ENCODE peak calls at places on chromosomes 13 and 19, in eight cellular contexts. T is fibroblast of lung; M is coronary artery; F is upper lobe of right lung; C is choroid plexus epithelial cell; B is psoas muscle; E is CD4-positive, alpha-beta T cell; I is osteocyte. Q is an unnamed sample.

GRCh38 chr13:67966065-67966464 is 735.9 kb upstream of the PCDH9 start:
- DNase-seq in T (peak), M (no peak), F (no peak), C (no peak), B (no peak), E (no peak), I (no peak), Q (no peak)

GRCh38 chr19:10412257-10412977 is 7.9 kb upstream of the PDE4A start:
- DNase-seq in T (no peak), M (no peak), F (no peak), C (no peak), B (no peak), E (no peak), I (no peak), Q (no peak)

GRCh38 chr13:66409542-66409941 is 820.6 kb downstream of the PCDH9 start:
- DNase-seq in T (no peak), M (no peak), F (no peak), C (no peak), B (no peak), E (no peak), I (no peak), Q (no peak)

GRCh38 chr19:23409392-23410048 is 14.2 kb upstream of the ZNF91 start:
- DNase-seq in T (no peak), M (peak), F (no peak), C (no peak), B (no peak), E (no peak), I (no peak), Q (no peak)

GRCh38 chr19:3270908-3271307 is 46.4 kb downstream of the CELF5 start:
- DNase-seq in T (peak), M (no peak), F (no peak), C (peak), B (no peak), E (peak), I (no peak), Q (no peak)

GRCh38 chr13:72168126-72168525 is 301.1 kb upstream of the DACH1 start:
- DNase-seq in T (no peak), M (no peak), F (no peak), C (no peak), B (no peak), E (no peak), I (no peak), Q (no peak)

GRCh38 chr13:30551194-30551593 is 66.5 kb upstream of the USPL1 start:
- DNase-seq in T (no peak), M (no peak), F (no peak), C (peak), B (no peak), E (no peak), I (no peak), Q (peak)

GRCh38 chr13:53201454-53202225 is 173.0 kb downstream of the OLFM4 start:
- DNase-seq in T (no peak), M (no peak), F (peak), C (peak), B (peak), E (no peak), I (no peak), Q (no peak)

GRCh38 chr13:20353973-20354372 is 121.9 kb upstream of the GJB6 start:
- DNase-seq in T (peak), M (no peak), F (no peak), C (peak), B (no peak), E (no peak), I (no peak), Q (no peak)

GRCh38 chr13:85864963-85865530 is 65.8 kb upstream of the SLITRK6 start:
- DNase-seq in T (peak), M (no peak), F (no peak), C (peak), B (no peak), E (no peak), I (no peak), Q (no peak)

GRCh38 chr19:7902796-7903243 is 857 bp upstream of the MAP2K7 start:
- DNase-seq in T (no peak), M (no peak), F (no peak), C (no peak), B (no peak), E (no peak), I (no peak), Q (peak)

GRCh38 chr13:46170687-46171086 is 11.3 kb downstream of the LCP1 start:
- DNase-seq in T (no peak), M (no peak), F (no peak), C (peak), B (no peak), E (no peak), I (no peak), Q (no peak)

GRCh38 chr13:105920375-105920774 is 615.1 kb downstream of the EFNB2 start:
- DNase-seq in T (peak), M (no peak), F (no peak), C (peak), B (no peak), E (no peak), I (no peak), Q (no peak)

GRCh38 chr13:75365724-75366173 is 116.2 kb downstream of the TBC1D4 start:
- DNase-seq in T (peak), M (no peak), F (no peak), C (peak), B (no peak), E (no peak), I (no peak), Q (no peak)

GRCh38 chr13:107209811-107210210 is 641.9 kb upstream of the ARGLU1 start:
- DNase-seq in T (peak), M (no peak), F (no peak), C (peak), B (no peak), E (no peak), I (no peak), Q (no peak)

GRCh38 chr13:72144625-72145024 is 277.6 kb upstream of the DACH1 start:
- DNase-seq in T (peak), M (no peak), F (no peak), C (peak), B (no peak), E (no peak), I (no peak), Q (no peak)

GRCh38 chr13:75913925-75914324 is 277.8 kb downstream of the LMO7 start:
- DNase-seq in T (no peak), M (no peak), F (no peak), C (no peak), B (no peak), E (no peak), I (no peak), Q (no peak)

GRCh38 chr19:51417107-51417806 is at the start of gene SIGLEC10:
- DNase-seq in T (no peak), M (no peak), F (peak), C (peak), B (no peak), E (no peak), I (no peak), Q (no peak)

GRCh38 chr13:96958286-96958891 is 35.9 kb downstream of the OXGR1 start:
- DNase-seq in T (peak), M (no peak), F (no peak), C (peak), B (no peak), E (no peak), I (no peak), Q (peak)

GRCh38 chr13:36357692-36358091 is 11.5 kb upstream of the SPART start:
- DNase-seq in T (peak), M (no peak), F (no peak), C (no peak), B (peak), E (no peak), I (no peak), Q (peak)

GRCh38 chr13:48594080-48594815 is 59.5 kb upstream of the CYSLTR2 start:
- DNase-seq in T (no peak), M (no peak), F (no peak), C (no peak), B (no peak), E (no peak), I (no peak), Q (no peak)

GRCh38 chr13:32811297-32811800 is 204.9 kb upstream of the KL start:
- DNase-seq in T (no peak), M (no peak), F (no peak), C (peak), B (no peak), E (no peak), I (no peak), Q (peak)

GRCh38 chr13:91292630-91293221 is 54.8 kb upstream of the MIR17HG start:
- DNase-seq in T (no peak), M (no peak), F (no peak), C (no peak), B (no peak), E (no peak), I (no peak), Q (no peak)

GRCh38 chr19:51660975-51661600 is 14.5 kb upstream of the SIGLEC14 start:
- DNase-seq in T (peak), M (no peak), F (no peak), C (peak), B (peak), E (peak), I (peak), Q (peak)

GRCh38 chr13:54989418-54989817 is 1960.8 kb downstream of the OLFM4 start:
- DNase-seq in T (no peak), M (no peak), F (no peak), C (no peak), B (no peak), E (no peak), I (no peak), Q (no peak)

GRCh38 chr13:51148952-51149573 is 38.0 kb upstream of the C13orf42 start:
- DNase-seq in T (peak), M (no peak), F (no peak), C (peak), B (no peak), E (no peak), I (peak), Q (peak)
- TF ChIP-seq CTCF in T (peak), M (no peak), F (peak), C (peak), B (peak), E (no peak), I (peak), Q (peak)

GRCh38 chr19:4375164-4375619 is 25.2 kb downstream of the SH3GL1 start:
- DNase-seq in T (no peak), M (no peak), F (peak), C (no peak), B (peak), E (no peak), I (no peak), Q (no peak)

GRCh38 chr19:4376991-4377781 is 23.2 kb downstream of the SH3GL1 start:
- DNase-seq in T (peak), M (no peak), F (no peak), C (no peak), B (peak), E (no peak), I (no peak), Q (no peak)

GRCh38 chr19:4376245-4376990 is 23.9 kb downstream of the SH3GL1 start:
- DNase-seq in T (no peak), M (no peak), F (no peak), C (no peak), B (peak), E (no peak), I (no peak), Q (no peak)

GRCh38 chr19:4374451-4375163 is 25.7 kb downstream of the SH3GL1 start:
- DNase-seq in T (peak), M (peak), F (peak), C (peak), B (peak), E (no peak), I (no peak), Q (no peak)

GRCh38 chr19:4375620-4376228 is 24.6 kb downstream of the SH3GL1 start:
- DNase-seq in T (peak), M (no peak), F (no peak), C (peak), B (no peak), E (no peak), I (no peak), Q (no peak)
- TF ChIP-seq CTCF in T (peak), M (no peak), F (peak), C (peak), B (peak), E (no peak), I (peak), Q (peak)

DNA sequence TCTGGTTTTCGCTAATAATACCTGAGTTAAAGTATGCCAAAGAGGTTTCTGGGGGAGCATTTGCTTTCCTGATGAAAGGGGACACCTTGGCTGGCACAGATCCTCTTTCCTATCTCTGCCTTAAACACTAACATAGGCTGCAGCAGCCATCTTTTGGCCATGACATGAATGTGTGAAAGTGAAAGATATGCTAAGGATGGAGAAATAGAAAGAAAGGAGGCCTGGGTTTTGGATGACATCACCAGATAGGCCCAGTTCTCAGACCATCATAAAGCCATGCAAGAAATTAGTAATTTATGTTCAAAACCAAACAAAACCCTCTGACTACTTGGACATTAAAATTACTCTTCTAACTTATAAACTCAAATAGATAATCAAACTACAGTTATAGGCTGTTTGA is 279.7 kb downstream of the COG6 start:
- DNase-seq in T (no peak), M (no peak), F (no peak), C (no peak), B (no peak), E (no peak), I (no peak), Q (no peak)
- TF ChIP-seq CTCF in T (no peak), M (no peak), F (no peak), C (no peak), B (no peak), E (no peak), I (no peak), Q (no peak)

GRCh38 chr19:40807147-40808020 is 8.4 kb downstream of the EGLN2 start:
- DNase-seq in T (no peak), M (no peak), F (peak), C (peak), B (no peak), E (no peak), I (no peak), Q (no peak)
- TF ChIP-seq CTCF in T (no peak), M (peak), F (peak), C (peak), B (no peak), E (peak), I (peak), Q (peak)

DNA sequence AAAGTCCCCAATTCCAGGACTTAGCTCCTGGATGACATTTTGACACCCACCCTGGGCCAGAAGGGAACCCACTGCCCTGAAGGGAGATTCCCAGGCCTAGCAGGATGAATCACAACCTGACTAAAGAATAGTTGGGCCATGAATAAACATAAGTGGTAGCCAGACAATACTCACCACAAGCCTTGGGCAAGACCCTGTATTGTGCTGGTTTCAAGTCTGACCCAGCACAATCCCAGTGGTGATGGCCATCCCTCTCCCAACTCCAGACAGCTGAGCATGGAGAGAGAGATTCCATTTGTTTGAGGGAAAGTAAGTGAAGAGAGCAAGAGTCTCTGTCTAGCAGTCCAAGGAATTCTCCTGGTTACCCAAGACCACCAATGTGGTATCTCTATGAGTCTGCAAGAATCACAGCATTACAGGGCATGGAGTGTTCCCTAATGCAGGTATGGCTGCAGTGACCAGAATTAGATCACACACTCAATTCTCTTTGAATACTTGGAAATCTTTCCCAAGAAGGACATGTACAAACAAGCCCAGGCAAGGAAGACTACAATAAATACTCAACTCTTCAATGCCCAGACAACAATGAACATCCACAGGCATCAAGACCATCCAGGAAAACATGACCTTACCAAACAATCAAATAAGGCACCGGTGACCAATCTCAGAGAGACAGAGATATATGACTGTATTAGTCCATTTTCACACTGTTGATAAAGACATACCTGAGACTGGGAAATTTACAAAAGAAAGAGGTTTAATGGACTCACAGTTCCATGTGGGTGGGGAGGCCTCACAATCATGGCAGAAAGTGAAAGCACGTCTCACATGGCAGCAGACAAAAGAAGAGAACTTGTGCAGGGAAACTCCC is 158.0 kb downstream of the VWA8 start:
- DNase-seq in T (peak), M (no peak), F (no peak), C (peak), B (no peak), E (no peak), I (no peak), Q (no peak)
- TF ChIP-seq CTCF in T (no peak), M (no peak), F (no peak), C (no peak), B (no peak), E (no peak), I (no peak), Q (no peak)

GRCh38 chr13:39684531-39685137 is 29.2 kb downstream of the COG6 start:
- DNase-seq in T (peak), M (no peak), F (no peak), C (peak), B (no peak), E (no peak), I (no peak), Q (no peak)
- TF ChIP-seq CTCF in T (no peak), M (no peak), F (peak), C (peak), B (peak), E (peak), I (peak), Q (peak)